ENCODE peak calls at places on chromosomes 12 and 14, in eight cellular contexts. B is spleen; E is uterus; D is A549; R is left ventricle myocardium inferior; X is HepG2; L is CD8-positive, alpha-beta T cell; S is lung. P is an unnamed sample.

GRCh38 chr12:47107926-47108325 is 28.2 kb upstream of the AMIGO2 start:
- DNase-seq in B (no peak), E (no peak), D (no peak), R (no peak), X (no peak), L (no peak), S (no peak), P (no peak)

GRCh38 chr14:76883437-76883836 is 57.2 kb downstream of the LRRC74A start:
- DNase-seq in B (no peak), E (no peak), D (no peak), R (no peak), X (no peak), L (no peak), S (no peak), P (no peak)

GRCh38 chr14:77660754-77661153 is 44.3 kb upstream of the SPTLC2 start:
- DNase-seq in B (no peak), E (no peak), D (no peak), R (no peak), X (no peak), L (no peak), S (no peak), P (no peak)

GRCh38 chr14:73786632-73786941 is 65.0 kb upstream of the PTGR2 start:
- DNase-seq in B (no peak), E (no peak), D (no peak), R (peak; percentile 59), X (no peak), L (no peak), S (no peak), P (no peak)

GRCh38 chr14:84409435-84409834 is 1120.5 kb upstream of the FLRT2 start:
- DNase-seq in B (no peak), E (no peak), D (no peak), R (no peak), X (no peak), L (no peak), S (no peak), P (no peak)

GRCh38 chr12:34295366-34296142 is 273.3 kb downstream of the ALG10 start:
- DNase-seq in B (peak; percentile 37), E (no peak), D (no peak), R (peak; percentile 3), X (no peak), L (no peak), S (no peak), P (no peak)

GRCh38 chr12:18382486-18382885 is 121.2 kb downstream of the PIK3C2G start:
- DNase-seq in B (no peak), E (no peak), D (no peak), R (no peak), X (no peak), L (no peak), S (no peak), P (no peak)

GRCh38 chr12:125092872-125093680 is 27.8 kb downstream of the AACS start:
- DNase-seq in B (no peak), E (no peak), D (no peak), R (peak; percentile 59), X (peak; percentile 92), L (no peak), S (peak; percentile 38), P (no peak)

GRCh38 chr12:128617304-128617833 is 206.4 kb downstream of the SLC15A4 start:
- DNase-seq in B (no peak), E (no peak), D (no peak), R (no peak), X (no peak), L (no peak), S (no peak), P (no peak)

GRCh38 chr12:62505786-62506185 is 39.2 kb downstream of the MON2 start:
- DNase-seq in B (no peak), E (no peak), D (no peak), R (no peak), X (no peak), L (no peak), S (no peak), P (no peak)

GRCh38 chr14:68881396-68881795 is 88.5 kb upstream of the ZFP36L1 start:
- DNase-seq in B (no peak), E (no peak), D (no peak), R (no peak), X (no peak), L (no peak), S (no peak), P (no peak)

GRCh38 chr12:108933950-108934349 is 54.1 kb downstream of the DAO start:
- DNase-seq in B (no peak), E (peak; percentile 47), D (no peak), R (no peak), X (no peak), L (no peak), S (no peak), P (no peak)

GRCh38 chr14:73058923-73059311 is 583 bp downstream of the RBM25 start:
- DNase-seq in B (no peak), E (peak; percentile 30), D (peak; percentile 47), R (peak; percentile 31), X (peak; percentile 7), L (no peak), S (peak; percentile 39), P (no peak)

GRCh38 chr14:102516531-102517411 is 7.2 kb upstream of the ANKRD9 start:
- DNase-seq in B (peak; percentile 93), E (no peak), D (peak; percentile 67), R (peak; percentile 57), X (peak; percentile 44), L (peak; percentile 33), S (no peak), P (no peak)

GRCh38 chr12:75889214-75889613 is 142.4 kb downstream of the PHLDA1 start:
- DNase-seq in B (no peak), E (no peak), D (no peak), R (no peak), X (no peak), L (no peak), S (no peak), P (no peak)

GRCh38 chr14:66043921-66044320 is 442.2 kb upstream of the CCDC196 start:
- DNase-seq in B (no peak), E (no peak), D (no peak), R (no peak), X (no peak), L (no peak), S (no peak), P (no peak)

GRCh38 chr12:110037315-110037714 is 11.0 kb downstream of the C12orf76 start:
- DNase-seq in B (no peak), E (no peak), D (no peak), R (no peak), X (no peak), L (no peak), S (no peak), P (no peak)
- H3K27ac ChIP-seq in B (no peak overlapping the region), E (no peak overlapping the region), D (peak overlapping the region; percentile 90), R (peak overlapping the region; percentile 36), X (peak overlapping the region; percentile 75), L (no peak overlapping the region), S (peak overlapping the region; percentile 8), P (no peak overlapping the region)

DNA sequence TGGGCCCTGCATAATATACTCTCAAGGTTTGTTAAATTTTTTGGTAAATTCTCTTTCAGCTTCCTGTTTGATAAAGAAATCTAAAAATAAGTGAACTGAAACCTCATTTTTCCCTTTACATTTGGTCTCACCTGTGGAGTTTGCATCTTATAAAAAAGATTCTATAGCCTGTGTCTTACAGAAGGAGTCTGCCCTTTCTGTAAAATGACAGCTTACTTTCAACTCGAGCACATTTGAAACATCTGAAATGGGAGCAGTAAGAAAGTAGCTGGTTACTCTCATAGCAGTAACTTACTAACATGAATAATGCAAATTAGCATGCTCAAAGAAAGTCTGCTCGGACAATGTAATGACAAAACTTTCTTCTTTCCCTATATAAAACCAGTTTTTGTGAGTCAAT is 155.8 kb downstream of the NELL2 start:
- DNase-seq in B (no peak), E (no peak), D (no peak), R (no peak), X (no peak), L (no peak), S (no peak), P (no peak)
- H3K4me1 ChIP-seq in B (no peaks in the 10 kb centered on the region), E (no peaks in the 10 kb centered on the region), D (no peaks in the 10 kb centered on the region), R (no peaks in the 10 kb centered on the region), X (no peaks in the 10 kb centered on the region), L (peaks cover 26% of the 10 kb centered on the region), S (no peaks in the 10 kb centered on the region), P (no peaks in the 10 kb centered on the region)

GRCh38 chr12:32139064-32139421 is 32.4 kb downstream of the BICD1 start:
- DNase-seq in B (no peak), E (no peak), D (no peak), R (no peak), X (no peak), L (no peak), S (no peak), P (no peak)
- H3K4me3 ChIP-seq in B (peak overlapping the region; percentile 30), E (no peak overlapping the region), D (no peak overlapping the region), R (peak overlapping the region; percentile 61), X (no peak overlapping the region), L (peak overlapping the region; percentile 32), S (no peak overlapping the region), P (no peak overlapping the region)

DNA sequence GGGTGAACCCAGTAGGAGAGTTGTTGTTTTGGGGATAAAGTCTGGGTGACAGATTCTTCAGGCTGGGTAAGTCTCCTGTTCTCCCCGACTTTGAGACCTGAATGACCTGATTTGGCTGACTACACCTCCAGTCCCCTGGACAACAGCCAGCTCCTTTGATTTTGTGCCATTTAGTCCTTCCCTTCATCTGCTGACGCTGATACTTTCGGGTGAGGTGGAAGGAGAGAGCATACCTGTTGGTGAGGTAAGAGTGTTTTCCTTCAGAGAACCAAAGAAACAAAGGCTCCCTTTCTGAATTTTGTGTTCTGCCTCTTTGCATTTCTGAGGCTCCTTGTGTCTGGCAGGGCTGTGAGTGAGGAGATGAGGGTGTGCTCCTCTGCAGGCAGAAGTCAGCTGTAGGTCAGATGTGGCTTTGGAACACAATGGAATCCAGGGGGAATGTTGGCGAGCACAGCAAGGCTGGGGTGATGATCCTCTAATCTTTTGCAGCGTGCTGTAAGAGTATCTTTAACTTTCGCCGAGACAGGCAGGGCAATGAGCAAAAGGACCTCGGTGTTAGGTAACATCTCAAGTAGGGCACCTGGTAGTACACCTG is 12.1 kb downstream of the ETV6 start:
- DNase-seq in B (no peak), E (no peak), D (no peak), R (no peak), X (no peak), L (no peak), S (no peak), P (no peak)
- H3K27ac ChIP-seq in B (no peak overlapping the region), E (no peak overlapping the region), D (no peak overlapping the region), R (peak overlapping the region; percentile 87), X (no peak overlapping the region), L (no peak overlapping the region), S (no peak overlapping the region), P (no peak overlapping the region)